ENCODE peak calls at places on chromosomes 12 and 14, in nine cellular contexts. H is NCI-H1436, G is GM23338, O is HTR-8/SVneo, L is EL, N is DMS79, D is HS-5, J is HCT116, K is AG09309. F is an unnamed sample.

GRCh38 chr12:12749433-12749832 is 32.3 kb downstream of the CDKN1B start:
- DNase-seq in O (no peak), H (no peak), D (no peak), N (no peak), J (no peak), G (peak), K (no peak), L (no peak), F (no peak)

GRCh38 chr12:6535697-6535946 is 1.3 kb downstream of the GAPDH start:
- DNase-seq in D (no peak), G (no peak), N (no peak), K (no peak), L (no peak), O (no peak), J (no peak), H (no peak), F (no peak)

GRCh38 chr12:20628388-20628787 is 66.7 kb upstream of the SLCO1C1 start:
- DNase-seq in N (no peak), H (no peak), D (no peak), J (no peak), O (no peak), G (peak), L (no peak), K (no peak), F (no peak)

GRCh38 chr14:63996016-63996415 is 143.2 kb downstream of the SYNE2 start:
- DNase-seq in L (peak), K (no peak), H (no peak), O (no peak), J (no peak), D (no peak), N (no peak), G (no peak), F (no peak)

GRCh38 chr12:108063192-108063591 is 65.9 kb upstream of the WSCD2 start:
- DNase-seq in J (peak), H (no peak), N (no peak), G (peak), K (no peak), O (no peak), L (peak), D (no peak), F (no peak)

GRCh38 chr14:97120204-97121120 is 323.3 kb downstream of the VRK1 start:
- DNase-seq in G (no peak), O (no peak), H (no peak), K (no peak), J (no peak), L (no peak), N (peak), D (no peak), F (no peak)

GRCh38 chr12:52132754-52133161 is 53.3 kb downstream of the SMIM41 start:
- DNase-seq in D (no peak), G (no peak), O (no peak), L (no peak), H (no peak), J (no peak), K (peak), N (no peak), F (peak)

GRCh38 chr12:50960130-50960529 is 7.8 kb downstream of the HIGD1C start:
- DNase-seq in J (no peak), D (no peak), K (no peak), O (no peak), H (no peak), N (no peak), L (no peak), G (no peak), F (no peak)

GRCh38 chr12:54141534-54142475 is 47.0 kb downstream of the SMUG1 start:
- DNase-seq in G (no peak), L (peak), H (no peak), K (peak), D (no peak), J (no peak), O (no peak), N (no peak), F (no peak)

GRCh38 chr12:108297424-108297823 is 41.7 kb downstream of the CMKLR1 start:
- DNase-seq in L (no peak), G (no peak), O (no peak), D (no peak), N (no peak), J (no peak), H (no peak), K (no peak), F (no peak)

GRCh38 chr12:119788783-119789182 is 88.3 kb downstream of the CIT start:
- DNase-seq in H (no peak), N (no peak), D (no peak), G (no peak), L (peak), K (no peak), J (no peak), O (no peak), F (no peak)

GRCh38 chr14:94570440-94570839 is 9.2 kb downstream of the SERPINA4 start:
- DNase-seq in D (no peak), N (no peak), H (no peak), J (no peak), G (no peak), L (no peak), K (no peak), O (no peak), F (no peak)

GRCh38 chr12:6684609-6685008 is 4.6 kb downstream of the ZNF384 start:
- DNase-seq in J (peak), L (peak), D (no peak), K (no peak), H (peak), O (peak), N (peak), G (peak), F (no peak)

GRCh38 chr14:92973265-92973797 is 50.4 kb downstream of the CHGA start:
- DNase-seq in N (no peak), K (no peak), G (peak), H (no peak), L (peak), D (no peak), J (no peak), O (peak), F (peak)

GRCh38 chr12:78759387-78759786 is 105.2 kb upstream of the SYT1 start:
- DNase-seq in J (no peak), D (peak), G (peak), H (no peak), O (no peak), K (peak), L (peak), N (no peak), F (no peak)

GRCh38 chr12:14138495-14138894 is 157.1 kb upstream of the GRIN2B start:
- DNase-seq in L (no peak), J (no peak), D (no peak), H (no peak), O (peak), N (no peak), G (peak), K (no peak), F (no peak)

GRCh38 chr14:75147423-75148071 is 20.7 kb upstream of the NEK9 start:
- DNase-seq in G (peak), H (no peak), K (peak), L (peak), D (no peak), O (peak), J (no peak), N (no peak), F (peak)

GRCh38 chr14:39102969-39103957 is at the start of gene SEC23A:
- DNase-seq in K (no peak), O (peak), J (peak), H (peak), N (peak), L (peak), G (peak), D (peak), F (peak)

GRCh38 chr12:82361461-82361915 is 3.2 kb downstream of the METTL25 start:
- DNase-seq in H (no peak), O (no peak), G (peak), L (no peak), N (no peak), J (no peak), D (no peak), K (no peak), F (peak)

GRCh38 chr14:49641697-49642129 is 6.7 kb upstream of the DNAAF2 start:
- DNase-seq in K (no peak), L (peak), O (no peak), N (no peak), H (no peak), G (peak), J (no peak), D (no peak), F (no peak)

GRCh38 chr14:23123419-23123818 is 4.4 kb upstream of the CEBPE start:
- DNase-seq in L (no peak), K (no peak), G (no peak), N (peak), H (no peak), O (no peak), J (no peak), D (no peak), F (peak)

GRCh38 chr12:27583981-27584380 is 60.0 kb downstream of the PPFIBP1 start:
- DNase-seq in D (no peak), N (no peak), K (no peak), L (no peak), H (no peak), J (no peak), G (no peak), O (no peak), F (no peak)

GRCh38 chr12:117143008-117143532 is 43.9 kb upstream of the TESC start:
- DNase-seq in H (peak), G (no peak), D (no peak), N (no peak), J (no peak), O (peak), L (no peak), K (no peak), F (no peak)

GRCh38 chr12:50981319-50982239 is 29.2 kb downstream of the HIGD1C start:
- DNase-seq in O (no peak), G (no peak), N (no peak), J (no peak), K (no peak), D (no peak), H (no peak), L (no peak), F (no peak)

GRCh38 chr12:62767946-62768345 is 167.0 kb downstream of the PPM1H start:
- DNase-seq in O (no peak), K (no peak), N (no peak), D (no peak), L (no peak), H (no peak), G (no peak), J (no peak), F (no peak)

GRCh38 chr12:97659117-97659880 is 196.7 kb downstream of the RMST start:
- DNase-seq in K (no peak), L (no peak), N (no peak), D (no peak), O (no peak), G (no peak), J (no peak), H (no peak), F (no peak)

GRCh38 chr12:93572712-93573551 is 457 bp downstream of the SOCS2 start:
- DNase-seq in G (peak), D (no peak), H (no peak), O (no peak), N (no peak), J (no peak), K (no peak), L (peak), F (peak)

GRCh38 chr12:105992849-105993740 is 145.7 kb downstream of the NUAK1 start:
- DNase-seq in N (no peak), G (peak), J (no peak), D (no peak), O (no peak), L (no peak), K (no peak), H (no peak), F (no peak)

GRCh38 chr14:88437659-88438058 is 52.2 kb downstream of the SPATA7 start:
- DNase-seq in H (no peak), J (no peak), L (no peak), N (no peak), D (no peak), G (no peak), O (no peak), K (no peak), F (no peak)

GRCh38 chr14:71966528-71966927 is 34.3 kb downstream of the RGS6 start:
- DNase-seq in J (no peak), K (no peak), D (no peak), H (no peak), O (no peak), G (no peak), L (no peak), N (no peak), F (no peak)

GRCh38 chr12:31245822-31246469 is 80.0 kb downstream of the SINHCAF start:
- DNase-seq in G (peak), D (no peak), J (no peak), L (no peak), K (no peak), N (no peak), O (no peak), H (no peak), F (no peak)

GRCh38 chr12:42039146-42039545 is 105.5 kb downstream of the GXYLT1 start:
- DNase-seq in N (no peak), L (peak), G (peak), J (peak), O (no peak), K (peak), H (no peak), D (peak), F (no peak)

GRCh38 chr12:57213763-57214397 is 2.7 kb upstream of the NXPH4 start:
- DNase-seq in N (no peak), K (no peak), D (no peak), J (no peak), O (no peak), G (peak), H (no peak), L (no peak), F (no peak)

GRCh38 chr14:67962215-67962644 is 142.7 kb downstream of the RAD51B start:
- DNase-seq in H (no peak), O (no peak), D (no peak), L (no peak), J (no peak), K (no peak), G (no peak), N (no peak), F (no peak)

GRCh38 chr12:32595251-32595650 is 83.8 kb upstream of the DNM1L start:
- DNase-seq in K (peak), D (peak), J (no peak), H (no peak), O (no peak), L (peak), N (no peak), G (no peak), F (no peak)

GRCh38 chr14:69772082-69773017 is 5.4 kb downstream of the SRSF5 start:
- DNase-seq in H (no peak), J (no peak), N (no peak), L (no peak), K (no peak), D (no peak), O (no peak), G (no peak), F (no peak)

GRCh38 chr12:97943359-97943758 is 480.8 kb downstream of the RMST start:
- DNase-seq in K (no peak), N (no peak), J (no peak), H (no peak), D (no peak), L (no peak), O (no peak), G (peak), F (no peak)